ENCODE peak calls at places on chromosome 18, in five cellular contexts. X is fibroblast of villous mesenchyme, V is hypothalamus, C is A549, O is HEK293T. N is an unnamed sample.

GRCh38 chr18:59610546-59611140 is 86.6 kb downstream of the CCBE1 start:
- DNase-seq in V (no peak), C (no peak), X (no peak), O (no peak), N (no peak)

GRCh38 chr18:4510709-4511108 is 55.6 kb upstream of the DLGAP1 start:
- DNase-seq in C (peak; percentile 1), X (no peak), V (no peak), O (peak; percentile 5), N (no peak)

GRCh38 chr18:66558773-66559172 is 45.1 kb downstream of the CDH19 start:
- DNase-seq in X (no peak), V (no peak), C (no peak), O (no peak), N (no peak)

GRCh38 chr18:75291460-75291859 is 80.9 kb downstream of the TSHZ1 start:
- DNase-seq in C (no peak), X (no peak), V (no peak), O (no peak), N (no peak)

GRCh38 chr18:78031589-78031988 is 781.9 kb downstream of the GALR1 start:
- DNase-seq in V (no peak), O (no peak), C (no peak), X (no peak), N (no peak)

GRCh38 chr18:12598181-12598921 is 59.6 kb downstream of the SPIRE1 start:
- DNase-seq in V (no peak), C (no peak), O (no peak), X (peak; percentile 27), N (peak; percentile 76)

GRCh38 chr18:10471574-10471973 is 17.1 kb downstream of the APCDD1 start:
- DNase-seq in V (no peak), O (no peak), X (no peak), C (no peak), N (no peak)

GRCh38 chr18:60549338-60549960 is 176.9 kb upstream of the MC4R start:
- DNase-seq in V (no peak), O (peak; percentile 4), C (peak; percentile 58), X (peak; percentile 79), N (peak; percentile 86)

GRCh38 chr18:2853926-2854664 is 7.3 kb downstream of the EMILIN2 start:
- DNase-seq in O (no peak), C (no peak), X (peak; percentile 24), V (no peak), N (no peak)

GRCh38 chr18:40852406-40852805 is 1102.6 kb upstream of the PIK3C3 start:
- DNase-seq in O (no peak), V (no peak), C (no peak), X (no peak), N (no peak)

GRCh38 chr18:50094221-50094773 is 100.7 kb downstream of the MYO5B start:
- DNase-seq in C (no peak), V (no peak), X (no peak), O (no peak), N (no peak)

GRCh38 chr18:49178736-49179135 is 228.0 kb upstream of the SMAD7 start:
- DNase-seq in V (no peak), O (peak; percentile 8), C (peak; percentile 48), X (peak; percentile 21), N (peak; percentile 58)

GRCh38 chr18:79502785-79503184 is 107.1 kb downstream of the NFATC1 start:
- DNase-seq in C (no peak), V (no peak), X (no peak), O (no peak), N (peak; percentile 58)

GRCh38 chr18:58805482-58806187 is 59.0 kb upstream of the ZNF532 start:
- DNase-seq in O (no peak), V (no peak), C (no peak), X (peak; percentile 70), N (no peak)

GRCh38 chr18:70469916-70470315 is 181.1 kb downstream of the SOCS6 start:
- DNase-seq in C (no peak), V (no peak), O (no peak), X (no peak), N (peak; percentile 12)

GRCh38 chr18:30057398-30057797 is 985.1 kb downstream of the DSC3 start:
- DNase-seq in C (no peak), X (no peak), V (no peak), O (no peak), N (no peak)

GRCh38 chr18:12907258-12907925 is 23.4 kb upstream of the PTPN2 start:
- DNase-seq in V (no peak), C (no peak), X (peak; percentile 46), O (no peak), N (peak; percentile 29)